ENCODE peak calls at places on chromosomes 13 and 19, in seven cellular contexts. H, I, P, T, M, U and Q are unnamed samples.

GRCh38 chr19:3380829-3381228 is 14.4 kb downstream of the NFIC start:
- DNase-seq in H (no peak), I (no peak), P (no peak), T (no peak), M (no peak), U (no peak), Q (no peak)

GRCh38 chr19:51003316-51003715 is 1.9 kb upstream of the KLK8 start:
- DNase-seq in H (no peak), I (no peak), P (no peak), T (no peak), M (no peak), U (no peak), Q (no peak)

GRCh38 chr19:32442650-32443049 is 37.1 kb downstream of the DPY19L3 start:
- DNase-seq in H (no peak), I (no peak), P (no peak), T (no peak), M (no peak), U (no peak), Q (no peak)

GRCh38 chr19:5338661-5339469 is 1.7 kb downstream of the PTPRS start:
- DNase-seq in H (no peak), I (no peak), P (no peak), T (no peak), M (no peak), U (no peak), Q (no peak)

GRCh38 chr13:90696656-90697055 is 650.8 kb upstream of the MIR17HG start:
- DNase-seq in H (no peak), I (no peak), P (no peak), T (no peak), M (no peak), U (peak), Q (no peak)

GRCh38 chr13:37495046-37495445 is 103.5 kb downstream of the POSTN start:
- DNase-seq in H (no peak), I (no peak), P (no peak), T (no peak), M (no peak), U (peak), Q (no peak)

GRCh38 chr13:46354143-46355087 is 32.6 kb downstream of the RUBCNL start:
- DNase-seq in H (no peak), I (no peak), P (no peak), T (no peak), M (no peak), U (peak), Q (no peak)

GRCh38 chr19:35114656-35115537 is 726 bp upstream of the FXYD3 start:
- DNase-seq in H (peak), I (peak), P (peak), T (no peak), M (peak), U (peak), Q (peak)

GRCh38 chr19:50496189-50497029 is 14.6 kb downstream of the JOSD2 start:
- DNase-seq in H (no peak), I (peak), P (no peak), T (peak), M (no peak), U (no peak), Q (peak)

GRCh38 chr19:50252111-50252886 is 48.9 kb downstream of the MYH14 start:
- DNase-seq in H (no peak), I (peak), P (no peak), T (no peak), M (peak), U (peak), Q (no peak)

GRCh38 chr13:114053026-114053425 is 79.2 kb upstream of the C13orf46 start:
- DNase-seq in H (peak), I (no peak), P (no peak), T (no peak), M (no peak), U (no peak), Q (no peak)

GRCh38 chr19:12784394-12784870 is 6.9 kb upstream of the JUNB start:
- DNase-seq in H (no peak), I (no peak), P (no peak), T (no peak), M (no peak), U (no peak), Q (peak)

GRCh38 chr19:30135797-30136196 is 193.8 kb downstream of the URI1 start:
- DNase-seq in H (no peak), I (peak), P (no peak), T (no peak), M (no peak), U (no peak), Q (no peak)

GRCh38 chr19:14408641-14409120 is 10.5 kb downstream of the DDX39A start:
- DNase-seq in H (no peak), I (no peak), P (no peak), T (no peak), M (no peak), U (no peak), Q (no peak)

GRCh38 chr13:93080587-93080986 is 146.0 kb upstream of the GPC6 start:
- DNase-seq in H (no peak), I (no peak), P (no peak), T (no peak), M (no peak), U (peak), Q (no peak)

GRCh38 chr13:51249767-51250741 is 27.9 kb downstream of the FAM124A start:
- DNase-seq in H (no peak), I (no peak), P (no peak), T (no peak), M (no peak), U (no peak), Q (no peak)

GRCh38 chr13:102800145-102801041 is 1.5 kb downstream of the BIVM start:
- DNase-seq in H (peak), I (peak), P (peak), T (peak), M (peak), U (peak), Q (peak)

GRCh38 chr13:101570410-101570809 is 117.9 kb downstream of the ITGBL1 start:
- DNase-seq in H (no peak), I (no peak), P (no peak), T (no peak), M (no peak), U (peak), Q (no peak)

GRCh38 chr19:38073806-38074685 is 150.0 kb downstream of the DPF1 start:
- DNase-seq in H (no peak), I (no peak), P (no peak), T (no peak), M (peak), U (no peak), Q (no peak)

GRCh38 chr13:34430294-34430693 is 511.8 kb upstream of the NBEA start:
- DNase-seq in H (no peak), I (no peak), P (no peak), T (no peak), M (no peak), U (no peak), Q (no peak)

GRCh38 chr19:14715841-14716240 is 26.0 kb downstream of the ZNF333 start:
- DNase-seq in H (no peak), I (no peak), P (no peak), T (no peak), M (no peak), U (no peak), Q (no peak)

GRCh38 chr13:24882665-24883064 is 118.7 kb downstream of the RNF17 start:
- DNase-seq in H (no peak), I (no peak), P (no peak), T (no peak), M (no peak), U (no peak), Q (no peak)

GRCh38 chr19:56124578-56124977 is 3.5 kb upstream of the ZNF787 start:
- DNase-seq in H (no peak), I (no peak), P (no peak), T (no peak), M (no peak), U (no peak), Q (no peak)

GRCh38 chr19:47693489-47693888 is 19.7 kb upstream of the EHD2 start:
- DNase-seq in H (no peak), I (no peak), P (no peak), T (no peak), M (no peak), U (no peak), Q (no peak)

GRCh38 chr13:31846182-31846938 is 107.0 kb downstream of the RXFP2 start:
- DNase-seq in H (peak), I (peak), P (peak), T (peak), M (peak), U (peak), Q (peak)

GRCh38 chr13:46684287-46685001 is 112.5 kb downstream of the ESD start:
- DNase-seq in H (no peak), I (no peak), P (no peak), T (no peak), M (no peak), U (no peak), Q (no peak)

GRCh38 chr19:12478234-12478941 is 6.2 kb downstream of the ZNF709 start:
- DNase-seq in H (no peak), I (no peak), P (no peak), T (no peak), M (no peak), U (no peak), Q (no peak)

GRCh38 chr19:46728693-46729339 is 11.9 kb upstream of the PRKD2 start:
- DNase-seq in H (peak), I (peak), P (peak), T (no peak), M (peak), U (peak), Q (peak)

GRCh38 chr13:94345374-94346195 is 133.9 kb downstream of the DCT start:
- DNase-seq in H (no peak), I (no peak), P (no peak), T (no peak), M (no peak), U (peak), Q (peak)

GRCh38 chr13:32117696-32118095 is 86.1 kb downstream of the FRY start:
- DNase-seq in H (peak), I (peak), P (no peak), T (peak), M (no peak), U (no peak), Q (no peak)

GRCh38 chr13:51317262-51317661 is 22.2 kb upstream of the SERPINE3 start:
- DNase-seq in H (no peak), I (no peak), P (no peak), T (no peak), M (no peak), U (peak), Q (no peak)

GRCh38 chr19:17775245-17775927 is 19.6 kb upstream of the B3GNT3 start:
- DNase-seq in H (peak), I (no peak), P (no peak), T (no peak), M (peak), U (peak), Q (no peak)

GRCh38 chr19:39645800-39646411 is 9.8 kb upstream of the LGALS16 start:
- DNase-seq in H (no peak), I (no peak), P (no peak), T (no peak), M (peak), U (peak), Q (no peak)

GRCh38 chr13:40206241-40207109 is 460.0 kb downstream of the FOXO1 start:
- DNase-seq in H (no peak), I (no peak), P (no peak), T (no peak), M (no peak), U (peak), Q (peak)

GRCh38 chr13:27006519-27007161 is 165.0 kb downstream of the USP12 start:
- DNase-seq in H (no peak), I (no peak), P (no peak), T (no peak), M (peak), U (peak), Q (no peak)

GRCh38 chr19:51810228-51810627 is 15.3 kb downstream of the FPR3 start:
- DNase-seq in H (no peak), I (no peak), P (no peak), T (no peak), M (no peak), U (peak), Q (no peak)

GRCh38 chr19:7705387-7706187 is 3.7 kb upstream of the FCER2 start:
- DNase-seq in H (peak), I (peak), P (no peak), T (peak), M (no peak), U (no peak), Q (peak)

GRCh38 chr19:7706662-7707454 is 4.9 kb upstream of the FCER2 start:
- DNase-seq in H (peak), I (no peak), P (no peak), T (no peak), M (no peak), U (no peak), Q (no peak)

GRCh38 chr19:7706188-7706530 is 4.2 kb upstream of the FCER2 start:
- DNase-seq in H (no peak), I (no peak), P (no peak), T (no peak), M (no peak), U (no peak), Q (no peak)

GRCh38 chr19:7709932-7710460 is 8.1 kb upstream of the FCER2 start:
- DNase-seq in H (no peak), I (no peak), P (no peak), T (no peak), M (no peak), U (no peak), Q (no peak)

DNA sequence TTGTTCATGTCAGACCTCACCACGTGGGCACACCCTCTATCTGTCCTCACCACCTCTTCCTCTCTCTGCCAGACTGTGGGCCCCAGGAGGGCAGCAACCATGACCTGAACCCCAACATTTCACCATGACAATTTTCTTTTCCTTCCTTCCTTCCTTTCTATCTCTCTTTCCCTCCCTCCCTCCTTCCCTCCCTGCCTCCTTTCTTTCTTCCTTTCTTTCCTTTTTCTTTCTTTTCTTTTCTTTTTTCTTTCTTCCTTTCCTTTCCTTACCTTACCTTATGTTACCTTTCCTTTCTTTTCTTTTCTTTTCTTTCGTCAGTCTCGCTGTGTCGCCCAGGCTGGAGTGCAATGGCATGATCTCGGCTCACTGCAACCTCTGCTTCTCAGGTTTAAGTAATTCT is 8.7 kb upstream of the FCER2 start:
- DNase-seq in H (no peak), I (no peak), P (no peak), T (no peak), M (no peak), U (no peak), Q (no peak)
- H3K27ac ChIP-seq in H (no peak), I (no peak), P (no peak), T (no peak), M (no peak), U (no peak), Q (no peak)

DNA sequence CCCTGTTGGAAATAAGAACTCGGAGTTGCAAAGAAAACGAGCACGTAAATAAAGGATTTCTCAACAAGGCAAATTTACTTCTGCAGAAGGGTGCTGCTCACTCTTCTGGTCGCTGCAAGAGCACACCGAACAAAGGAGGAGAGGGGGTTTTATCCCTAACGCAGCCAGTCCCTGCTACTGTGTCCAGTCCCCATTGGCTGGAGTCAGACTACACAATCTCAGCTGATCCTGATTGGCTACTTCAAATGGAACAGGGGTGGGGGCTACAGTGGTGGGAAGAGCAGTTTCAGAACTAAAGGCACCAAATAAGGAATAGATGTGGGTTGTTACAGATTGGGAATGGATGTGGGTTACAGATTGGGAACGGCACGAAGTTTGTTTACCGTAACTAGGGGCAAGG is 63.9 kb upstream of the MCF2L start:
- DNase-seq in H (no peak), I (no peak), P (no peak), T (no peak), M (no peak), U (no peak), Q (no peak)
- H3K4me3 ChIP-seq in H (no peak), I (no peak), P (no peak), T (no peak), M (peak), U (no peak), Q (no peak)

GRCh38 chr19:812049-812816 is 9.5 kb downstream of the PLPPR3 start:
- DNase-seq in H (no peak), I (no peak), P (no peak), T (no peak), M (peak), U (no peak), Q (no peak)

GRCh38 chr19:811007-811434 is 10.7 kb downstream of the PLPPR3 start:
- DNase-seq in H (no peak), I (no peak), P (no peak), T (no peak), M (no peak), U (no peak), Q (no peak)

GRCh38 chr19:808176-808741 is 11.0 kb downstream of the PTBP1 start:
- DNase-seq in H (no peak), I (no peak), P (no peak), T (no peak), M (no peak), U (no peak), Q (no peak)

GRCh38 chr19:811511-812048 is 10.2 kb downstream of the PLPPR3 start:
- DNase-seq in H (no peak), I (no peak), P (no peak), T (no peak), M (no peak), U (no peak), Q (no peak)

GRCh38 chr19:810077-810855 is 11.5 kb downstream of the PLPPR3 start:
- DNase-seq in H (no peak), I (no peak), P (no peak), T (no peak), M (peak), U (no peak), Q (no peak)
- H3K27ac ChIP-seq in H (no peak), I (no peak), P (no peak), T (no peak), M (no peak), U (no peak), Q (no peak)

DNA sequence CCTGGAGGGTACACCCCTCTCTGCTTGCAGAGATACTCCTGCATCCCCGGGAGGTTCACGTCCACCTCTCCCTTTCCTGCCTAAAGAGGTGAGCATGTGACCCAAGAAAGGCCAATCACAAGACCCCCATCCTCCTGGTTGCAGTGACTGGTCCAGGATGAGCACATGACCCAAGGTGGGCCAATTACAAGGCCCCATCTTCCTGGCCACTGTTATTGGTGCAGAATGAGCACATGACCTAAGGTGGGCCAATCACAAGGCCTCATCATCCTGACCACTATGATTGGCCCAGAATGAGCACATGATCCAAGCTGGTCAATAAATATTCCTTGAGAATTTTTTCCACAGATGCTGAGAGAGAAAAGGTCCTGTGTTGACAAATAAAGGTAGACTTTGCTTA is 350.7 kb downstream of the EFNB2 start:
- DNase-seq in H (no peak), I (no peak), P (no peak), T (no peak), M (no peak), U (no peak), Q (no peak)
- H3K4me3 ChIP-seq in H (no peak), I (no peak), P (no peak), T (no peak), M (no peak), U (no peak), Q (no peak)

DNA sequence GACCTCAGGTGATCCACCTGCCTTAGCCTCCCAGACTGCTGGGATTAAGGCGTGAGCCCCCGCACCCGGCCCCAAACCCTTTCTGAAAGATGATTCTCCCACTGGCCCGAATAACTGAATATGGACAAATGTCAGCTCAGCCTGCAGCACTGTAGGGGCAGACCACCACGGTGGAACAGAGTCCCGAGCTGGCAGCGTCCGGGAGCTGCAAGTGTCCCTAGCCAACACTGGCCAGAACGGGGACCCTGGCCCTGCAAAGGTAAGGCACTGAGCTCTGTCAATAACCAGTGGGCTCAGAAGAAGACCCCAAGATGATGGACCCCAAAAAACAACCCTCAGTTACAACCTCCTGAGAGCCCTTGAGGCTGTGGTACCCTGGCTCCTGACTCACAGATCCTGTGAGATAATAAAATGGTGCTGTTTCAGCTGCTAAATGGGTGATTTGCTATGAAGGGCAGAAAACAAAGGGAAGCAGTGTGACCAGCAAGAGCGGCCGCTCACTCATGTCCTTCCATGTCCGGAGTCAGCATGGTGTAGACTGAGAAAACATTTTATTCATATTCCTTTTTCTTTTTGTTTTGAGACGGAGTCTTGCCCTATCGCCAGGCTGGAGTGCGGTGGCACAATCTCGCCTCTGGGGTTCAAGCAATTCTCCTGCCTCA is 1.6 kb downstream of the LSM7 start:
- DNase-seq in H (no peak), I (no peak), P (no peak), T (no peak), M (no peak), U (no peak), Q (no peak)
- H3K27ac ChIP-seq in H (no peak), I (no peak), P (no peak), T (no peak), M (no peak), U (no peak), Q (peak)